ENCODE peak calls at places on chromosomes 16 and 17, in ten cellular contexts. T is activated gamma-delta T cell treated with Interleukin-2 at 50 U/mL for 16 hours; Q is RWPE1; F is activated CD4-positive, alpha-beta memory T cell treated with anti-CD3 and anti-CD28 coated beads for 36 hours; V is activated CD8-positive, alpha-beta T cell treated with anti-CD3 and anti-CD28 coated beads for 36 hours; P is neural progenitor cell; X is substantia nigra; D is SHP77 treated with DMSO at 0.1 percent for 48 hours; O is NCI-H748 treated with DMSO at 0.1 percent for 48 hours; G is ACHN. S is an unnamed sample.

GRCh38 chr17:65057520-65058075 is 1.1 kb upstream of the GNA13 start:
- DNase-seq in P (no peak), X (no peak), F (no peak), O (no peak), D (no peak), V (no peak), T (no peak), G (peak), Q (no peak), S (no peak)

GRCh38 chr17:76027159-76027839 is at the start of gene EVPL:
- DNase-seq in T (no peak), V (no peak), P (no peak), D (no peak), G (peak), X (no peak), Q (peak), F (no peak), O (no peak), S (no peak)

GRCh38 chr16:1193825-1194581 is 31.1 kb downstream of the TPSG1 start:
- DNase-seq in V (no peak), G (no peak), O (no peak), F (no peak), T (no peak), P (no peak), D (no peak), X (no peak), Q (no peak), S (no peak)

GRCh38 chr16:47644166-47644565 is 183.0 kb downstream of the PHKB start:
- DNase-seq in T (no peak), P (no peak), O (no peak), V (no peak), X (no peak), F (no peak), Q (peak), G (no peak), D (no peak), S (no peak)

GRCh38 chr16:27883576-27883975 is 179.9 kb downstream of the GSG1L start:
- DNase-seq in F (no peak), X (no peak), Q (no peak), P (peak), T (no peak), V (no peak), G (no peak), D (no peak), O (no peak), S (no peak)

GRCh38 chr17:56785997-56786680 is 47.6 kb downstream of the C17orf67 start:
- DNase-seq in Q (no peak), P (no peak), D (no peak), F (peak), O (no peak), V (peak), G (no peak), X (no peak), T (no peak), S (no peak)

GRCh38 chr17:33908363-33909064 is 346.6 kb upstream of the CCL2 start:
- DNase-seq in G (no peak), V (no peak), X (no peak), F (no peak), T (no peak), O (no peak), D (no peak), P (no peak), Q (no peak), S (no peak)

GRCh38 chr17:80962356-80963329 is 29.0 kb upstream of the CHMP6 start:
- DNase-seq in P (no peak), Q (no peak), G (no peak), X (no peak), V (no peak), T (no peak), D (no peak), O (no peak), F (no peak), S (no peak)

GRCh38 chr17:10169274-10169673 is 29.1 kb downstream of the GAS7 start:
- DNase-seq in T (no peak), P (no peak), F (no peak), O (no peak), X (no peak), Q (no peak), D (no peak), V (no peak), G (no peak), S (no peak)

GRCh38 chr16:23754594-23755483 is at the start of gene CHP2:
- DNase-seq in G (no peak), T (no peak), Q (peak), V (no peak), P (peak), O (no peak), X (no peak), D (no peak), F (no peak), S (no peak)

GRCh38 chr16:27265982-27266381 is 2.6 kb downstream of the NSMCE1 start:
- DNase-seq in Q (no peak), G (no peak), P (no peak), F (no peak), X (no peak), O (no peak), T (no peak), D (no peak), V (no peak), S (no peak)

GRCh38 chr17:14776791-14777190 is 475.9 kb downstream of the HS3ST3B1 start:
- DNase-seq in Q (peak), G (no peak), F (no peak), X (no peak), T (no peak), V (no peak), D (no peak), P (no peak), O (no peak), S (no peak)

GRCh38 chr17:79986441-79987186 is 49.1 kb downstream of the TBC1D16 start:
- DNase-seq in G (no peak), T (no peak), V (no peak), D (no peak), F (no peak), Q (no peak), P (no peak), O (no peak), X (no peak), S (no peak)

GRCh38 chr17:77875051-77875780 is 83.3 kb upstream of the TNRC6C start:
- DNase-seq in F (no peak), G (peak), V (no peak), T (no peak), O (no peak), X (no peak), Q (no peak), P (no peak), D (no peak), S (no peak)

GRCh38 chr17:76091526-76092285 is 11.9 kb downstream of the EXOC7 start:
- DNase-seq in F (no peak), Q (no peak), O (no peak), T (no peak), P (no peak), X (no peak), D (no peak), G (no peak), V (peak), S (no peak)

GRCh38 chr17:13127921-13128582 is 110.2 kb upstream of the ELAC2 start:
- DNase-seq in V (no peak), D (no peak), Q (no peak), P (peak), O (no peak), G (no peak), X (no peak), F (no peak), T (no peak), S (no peak)

GRCh38 chr17:28878158-28878910 is 19.2 kb downstream of the FLOT2 start:
- DNase-seq in P (no peak), X (no peak), G (no peak), F (no peak), T (no peak), V (no peak), Q (no peak), D (no peak), O (no peak), S (no peak)

GRCh38 chr17:2244545-2245525 is 58.8 kb downstream of the SMG6 start:
- DNase-seq in X (peak), V (peak), P (peak), D (peak), F (peak), T (peak), O (peak), G (peak), Q (peak), S (peak)

GRCh38 chr17:73100363-73100762 is 7.9 kb upstream of the SLC39A11 start:
- DNase-seq in P (no peak), Q (no peak), D (no peak), V (no peak), T (no peak), F (no peak), G (no peak), O (no peak), X (no peak), S (no peak)

GRCh38 chr17:47180337-47180736 is 8.8 kb downstream of the CDC27 start:
- DNase-seq in F (no peak), Q (no peak), V (no peak), P (no peak), G (no peak), X (no peak), T (no peak), O (no peak), D (no peak), S (no peak)

GRCh38 chr16:30115238-30115637 is 1.9 kb upstream of the GDPD3 start:
- DNase-seq in T (no peak), X (no peak), G (no peak), V (peak), F (peak), P (no peak), Q (no peak), O (no peak), D (no peak), S (no peak)

GRCh38 chr16:56708821-56709685 is 20.9 kb upstream of the NUP93 start:
- DNase-seq in V (peak), X (no peak), F (no peak), P (no peak), G (no peak), O (no peak), T (peak), D (no peak), Q (no peak), S (no peak)

GRCh38 chr17:2084766-2085647 is 30.1 kb downstream of the HIC1 start:
- DNase-seq in V (no peak), D (no peak), G (no peak), O (no peak), T (no peak), X (no peak), P (no peak), F (no peak), Q (peak), S (no peak)

GRCh38 chr16:57984443-57985203 is 13.7 kb upstream of the CNGB1 start:
- DNase-seq in P (peak), D (no peak), X (no peak), G (peak), T (peak), V (peak), O (no peak), F (peak), Q (peak), S (peak)

GRCh38 chr17:9456265-9456664 is 119.4 kb downstream of the STX8 start:
- DNase-seq in V (no peak), O (no peak), T (no peak), D (no peak), X (no peak), F (no peak), Q (no peak), P (no peak), G (no peak), S (no peak)

GRCh38 chr17:14359251-14359939 is 58.5 kb downstream of the HS3ST3B1 start:
- DNase-seq in T (peak), D (no peak), F (peak), V (peak), X (no peak), O (no peak), P (no peak), Q (no peak), G (no peak), S (peak)

GRCh38 chr16:71919033-71919432 is 23.7 kb downstream of the IST1 start:
- DNase-seq in F (no peak), P (no peak), D (no peak), V (no peak), X (no peak), G (no peak), Q (no peak), T (no peak), O (no peak), S (no peak)

GRCh38 chr17:20184977-20185619 is 175.9 kb downstream of the SPECC1 start:
- DNase-seq in D (no peak), O (no peak), G (no peak), Q (no peak), F (no peak), V (no peak), T (no peak), P (no peak), X (no peak), S (no peak)

GRCh38 chr16:2897110-2897509 is 14.1 kb downstream of the FLYWCH2 start:
- DNase-seq in Q (no peak), X (no peak), P (no peak), F (no peak), V (no peak), O (no peak), G (peak), T (no peak), D (no peak), S (no peak)

GRCh38 chr17:12620200-12620720 is 45.4 kb upstream of the MYOCD start:
- DNase-seq in V (no peak), F (no peak), O (no peak), G (no peak), T (no peak), X (no peak), P (peak), D (peak), Q (no peak), S (no peak)

GRCh38 chr17:43905400-43905984 is 1.8 kb downstream of the MPP2 start:
- DNase-seq in P (peak), D (no peak), F (no peak), X (peak), O (no peak), T (no peak), Q (no peak), V (no peak), G (no peak), S (no peak)

GRCh38 chr17:45222273-45222993 is 748 bp downstream of the FMNL1 start:
- DNase-seq in F (peak), X (no peak), G (no peak), D (no peak), T (peak), P (peak), O (no peak), Q (no peak), V (peak), S (no peak)

GRCh38 chr17:66755101-66755943 is 79.6 kb upstream of the CACNG5 start:
- DNase-seq in O (peak), Q (peak), T (no peak), D (peak), X (no peak), F (no peak), P (no peak), G (peak), V (no peak), S (no peak)

GRCh38 chr16:2912330-2913199 is 834 bp downstream of the FLYWCH1 start:
- DNase-seq in Q (peak), G (peak), D (peak), O (no peak), F (peak), X (no peak), T (no peak), P (peak), V (peak), S (no peak)

GRCh38 chr16:69520800-69521602 is 44.8 kb upstream of the NFAT5 start:
- DNase-seq in X (no peak), T (no peak), D (no peak), Q (no peak), G (no peak), V (peak), F (peak), O (no peak), P (no peak), S (no peak)

GRCh38 chr16:30063893-30064745 is 1.4 kb upstream of the ALDOA start:
- DNase-seq in V (peak), P (peak), Q (no peak), F (peak), X (peak), O (no peak), D (peak), G (peak), T (peak), S (peak)

GRCh38 chr16:81873843-81874752 is 95.0 kb downstream of the PLCG2 start:
- DNase-seq in V (peak), Q (peak), O (no peak), T (peak), P (peak), F (peak), D (peak), G (peak), X (no peak), S (peak)

GRCh38 chr17:29243792-29244191 is 2.9 kb upstream of the CRYBA1 start:
- DNase-seq in P (peak), T (no peak), G (peak), Q (no peak), O (no peak), V (peak), D (no peak), F (no peak), X (no peak), S (no peak)

GRCh38 chr16:54443352-54443751 is 156.8 kb upstream of the IRX3 start:
- DNase-seq in V (no peak), G (no peak), O (no peak), D (no peak), T (no peak), Q (no peak), P (no peak), X (no peak), F (no peak), S (no peak)

S was measured in effector memory CD8-positive, alpha-beta T cell.